ENCODE peak calls at places on chromosomes 11 and 22, in six cellular contexts. X is H1, T is GM12891, F is HepG2, M is GM12878, V is K562. P is an unnamed sample.

GRCh38 chr22:43230983-43231723 is 44.2 kb upstream of the TTLL12 start:
- DNase-seq in X (peak), T (peak), F (peak), M (no peak), V (peak), P (peak)

GRCh38 chr11:57713849-57714248 is 1.5 kb downstream of the TMX2 start:
- DNase-seq in X (no peak), T (no peak), F (no peak), M (no peak), V (no peak), P (no peak)

GRCh38 chr22:36409911-36410756 is 22.4 kb upstream of the MYH9 start:
- DNase-seq in X (peak), T (peak), F (peak), M (no peak), V (no peak), P (peak)

GRCh38 chr11:114253771-114254170 is 42.4 kb upstream of the NNMT start:
- DNase-seq in X (no peak), T (no peak), F (no peak), M (no peak), V (no peak), P (no peak)

GRCh38 chr11:61384271-61385242 is 7.8 kb upstream of the TMEM216 start:
- DNase-seq in X (peak), T (no peak), F (peak), M (no peak), V (peak), P (no peak)

GRCh38 chr11:118533769-118534729 is 3.1 kb downstream of the TMEM25 start:
- DNase-seq in X (no peak), T (no peak), F (peak), M (no peak), V (no peak), P (no peak)

GRCh38 chr11:36258730-36259360 is 30.4 kb downstream of the COMMD9 start:
- DNase-seq in X (peak), T (peak), F (peak), M (no peak), V (peak), P (no peak)

GRCh38 chr11:122271747-122272146 is 155.7 kb upstream of the BLID start:
- DNase-seq in X (no peak), T (no peak), F (no peak), M (no peak), V (no peak), P (no peak)

GRCh38 chr22:22687638-22688500 is 43.5 kb downstream of the GGTLC2 start:
- DNase-seq in X (no peak), T (no peak), F (peak), M (no peak), V (peak), P (no peak)

GRCh38 chr22:21982338-21982965 is at the start of gene TOP3B:
- DNase-seq in X (peak), T (peak), F (peak), M (peak), V (peak), P (peak)

GRCh38 chr22:33726294-33726711 is 194.0 kb downstream of the LARGE1 start:
- DNase-seq in X (no peak), T (no peak), F (no peak), M (no peak), V (no peak), P (no peak)

GRCh38 chr11:45709264-45709663 is 43.8 kb upstream of the CHST1 start:
- DNase-seq in X (no peak), T (no peak), F (no peak), M (no peak), V (no peak), P (no peak)

GRCh38 chr11:44621784-44622183 is 56.3 kb downstream of the CD82 start:
- DNase-seq in X (no peak), T (no peak), F (no peak), M (no peak), V (no peak), P (peak)

GRCh38 chr11:10628506-10629236 is 60.2 kb upstream of the LYVE1 start:
- DNase-seq in X (peak), T (no peak), F (no peak), M (no peak), V (no peak), P (no peak)

GRCh38 chr11:42812408-42812807 is 499.4 kb upstream of the API5 start:
- DNase-seq in X (no peak), T (no peak), F (no peak), M (no peak), V (no peak), P (no peak)

GRCh38 chr11:78149646-78150045 is 10.2 kb upstream of the ALG8 start:
- DNase-seq in X (no peak), T (no peak), F (no peak), M (no peak), V (no peak), P (no peak)

GRCh38 chr11:46743693-46744339 is 24.8 kb downstream of the F2 start:
- DNase-seq in X (no peak), T (no peak), F (no peak), M (no peak), V (no peak), P (no peak)

GRCh38 chr22:47550524-47551437 is 788.3 kb downstream of the TBC1D22A start:
- DNase-seq in X (no peak), T (no peak), F (no peak), M (no peak), V (no peak), P (no peak)

GRCh38 chr11:119709638-119710346 is 19.2 kb downstream of the NECTIN1 start:
- DNase-seq in X (no peak), T (no peak), F (no peak), M (no peak), V (no peak), P (no peak)

GRCh38 chr11:76772100-76772782 is 10.9 kb upstream of the TSKU start:
- DNase-seq in X (no peak), T (no peak), F (peak), M (no peak), V (no peak), P (no peak)

GRCh38 chr11:1165256-1166041 is 7.7 kb downstream of the MUC5AC start:
- DNase-seq in X (no peak), T (no peak), F (no peak), M (no peak), V (no peak), P (no peak)

GRCh38 chr22:40289991-40290459 is 56.3 kb upstream of the ADSL start:
- DNase-seq in X (no peak), T (no peak), F (no peak), M (peak), V (no peak), P (peak)

GRCh38 chr22:40429481-40429880 is 59.1 kb downstream of the SGSM3 start:
- DNase-seq in X (no peak), T (no peak), F (no peak), M (no peak), V (no peak), P (no peak)

GRCh38 chr22:26561756-26562417 is 28.0 kb downstream of the TPST2 start:
- DNase-seq in X (no peak), T (no peak), F (no peak), M (no peak), V (no peak), P (no peak)

GRCh38 chr11:73141031-73141308 is 1.1 kb downstream of the FCHSD2 start:
- DNase-seq in X (no peak), T (no peak), F (no peak), M (no peak), V (peak), P (no peak)

GRCh38 chr22:45896153-45896951 is 80.6 kb downstream of the WNT7B start:
- DNase-seq in X (peak), T (no peak), F (no peak), M (no peak), V (no peak), P (no peak)

GRCh38 chr11:59189986-59190385 is 18.1 kb downstream of the DTX4 start:
- DNase-seq in X (no peak), T (no peak), F (no peak), M (no peak), V (no peak), P (no peak)

GRCh38 chr22:45529966-45530575 is 27.4 kb downstream of the FBLN1 start:
- DNase-seq in X (no peak), T (no peak), F (no peak), M (no peak), V (no peak), P (no peak)

GRCh38 chr11:1899686-1900085 is 8.0 kb upstream of the PRR33 start:
- DNase-seq in X (no peak), T (no peak), F (no peak), M (no peak), V (no peak), P (no peak)

GRCh38 chr11:66976048-66976467 is 954 bp downstream of the C11orf86 start:
- DNase-seq in X (peak), T (peak), F (peak), M (no peak), V (peak), P (no peak)

GRCh38 chr11:65404638-65405339 is 17.8 kb upstream of the NEAT1 start:
- DNase-seq in X (no peak), T (no peak), F (no peak), M (no peak), V (no peak), P (no peak)

GRCh38 chr22:50600967-50601668 is 525 bp downstream of the MAPK8IP2 start:
- DNase-seq in X (peak), T (no peak), F (no peak), M (no peak), V (peak), P (no peak)

GRCh38 chr11:47179655-47179991 is 2.9 kb upstream of the ARFGAP2 start:
- DNase-seq in X (peak), T (peak), F (peak), M (peak), V (peak), P (peak)

GRCh38 chr11:64321026-64321425 is 3.1 kb downstream of the PRDX5 start:
- DNase-seq in X (no peak), T (no peak), F (no peak), M (no peak), V (no peak), P (no peak)

GRCh38 chr11:64318694-64319420 is 936 bp downstream of the PRDX5 start:
- DNase-seq in X (no peak), T (no peak), F (no peak), M (no peak), V (peak), P (no peak)

GRCh38 chr11:64320556-64320955 is 2.6 kb downstream of the PRDX5 start:
- DNase-seq in X (no peak), T (no peak), F (no peak), M (no peak), V (no peak), P (no peak)

GRCh38 chr11:64317961-64318693 is at the start of gene PRDX5:
- DNase-seq in X (peak), T (peak), F (peak), M (peak), V (peak), P (peak)

GRCh38 chr11:64319421-64319761 is 1.5 kb downstream of the PRDX5 start:
- DNase-seq in X (no peak), T (no peak), F (no peak), M (no peak), V (no peak), P (no peak)
- TF ChIP-seq POLR2AphosphoS5 in X (no peak), T (no peak), F (no peak), M (no peak), V (no peak), P (no peak)

GRCh38 chr11:111604392-111605009 is 2.3 kb downstream of the SIK2 start:
- DNase-seq in X (no peak), T (no peak), F (peak), M (peak), V (peak), P (no peak)
- TF ChIP-seq POLR2A in X (no peak), T (no peak), F (no peak), M (no peak), V (no peak), P (no peak)

GRCh38 chr11:132941761-132942160 is 590.5 kb downstream of the OPCML start:
- DNase-seq in X (no peak), T (no peak), F (no peak), M (no peak), V (no peak), P (no peak)
- TF ChIP-seq TAF1 in X (no peak), T (no peak), F (no peak), M (no peak), V (no peak), P (no peak)

DNA sequence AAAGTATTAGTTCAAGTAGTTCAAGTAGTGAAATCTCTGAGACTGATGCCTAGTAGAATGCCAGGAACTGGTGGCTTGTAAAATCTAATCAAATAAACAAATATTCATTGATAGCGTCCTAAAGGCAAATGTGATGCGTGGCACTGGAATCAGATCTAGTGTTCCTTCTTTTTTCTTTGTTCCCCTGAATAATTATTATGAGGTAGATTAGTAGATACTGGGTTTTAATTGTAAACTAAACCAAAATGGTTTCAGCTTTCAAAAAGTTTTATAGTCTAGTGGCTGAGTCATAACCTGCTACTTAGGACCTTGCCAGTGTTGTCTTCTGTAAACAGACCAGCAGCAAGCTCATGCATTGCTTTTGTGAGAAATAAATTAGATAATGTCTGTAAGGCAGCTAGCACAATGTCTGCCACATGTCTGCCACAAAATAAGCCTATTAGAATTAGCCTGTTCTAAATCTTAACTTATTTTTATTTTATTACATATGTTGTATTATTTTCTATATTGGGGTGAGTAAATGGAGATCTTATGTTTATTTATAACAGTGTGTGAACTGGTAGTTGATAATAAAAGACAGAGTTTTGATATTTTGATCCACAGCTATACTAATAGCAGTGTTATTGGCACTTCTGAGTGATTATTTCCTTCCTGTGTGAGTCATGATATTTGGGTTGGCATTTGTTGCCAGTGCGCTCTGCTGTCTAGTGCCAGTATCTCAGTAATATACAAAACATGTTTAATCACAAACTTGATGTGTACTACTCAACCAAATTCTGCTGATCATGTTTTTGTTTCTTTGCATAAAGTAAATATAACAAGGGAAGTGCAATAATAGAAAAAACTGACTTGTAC is 135.7 kb downstream of the TMEM135 start:
- DNase-seq in X (no peak), T (no peak), F (peak), M (no peak), V (no peak), P (no peak)
- TF ChIP-seq POLR2AphosphoS5 in X (no peak), T (no peak), F (no peak), M (no peak), V (no peak), P (no peak)

GRCh38 chr22:31630331-31631329 is 31.4 kb downstream of the PISD start:
- DNase-seq in X (peak), T (peak), F (peak), M (no peak), V (peak), P (peak)
- TF ChIP-seq POLR2A in X (no peak), T (no peak), F (peak), M (peak), V (peak), P (peak)

GRCh38 chr11:12602421-12602820 is 71.8 kb upstream of the TEAD1 start:
- DNase-seq in X (no peak), T (no peak), F (no peak), M (no peak), V (no peak), P (no peak)
- TF ChIP-seq TAF1 in X (no peak), T (no peak), F (no peak), M (no peak), V (no peak), P (no peak)

DNA sequence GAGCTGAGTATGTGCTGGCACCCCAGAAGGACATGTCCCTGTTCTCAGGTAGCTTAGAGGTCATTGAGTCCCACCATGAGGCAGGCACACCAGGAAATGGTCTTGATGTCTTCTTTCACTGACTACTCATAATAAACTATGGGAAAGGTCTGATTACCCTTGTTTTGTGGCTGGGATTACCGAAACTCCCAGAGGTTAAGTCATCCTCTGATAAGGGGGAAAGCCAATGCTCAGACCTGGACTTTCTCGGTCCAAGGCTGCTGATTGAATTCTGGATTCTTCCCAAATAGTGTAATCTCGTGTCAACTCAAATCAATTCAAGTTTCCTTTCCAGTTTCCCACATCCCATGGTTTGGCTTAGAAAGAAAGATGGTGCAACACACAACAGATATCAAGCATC is 3.7 kb upstream of the CD44 start:
- DNase-seq in X (no peak), T (no peak), F (no peak), M (no peak), V (no peak), P (no peak)
- TF ChIP-seq POLR2AphosphoS5 in X (no peak), T (no peak), F (no peak), M (no peak), V (no peak), P (no peak)

DNA sequence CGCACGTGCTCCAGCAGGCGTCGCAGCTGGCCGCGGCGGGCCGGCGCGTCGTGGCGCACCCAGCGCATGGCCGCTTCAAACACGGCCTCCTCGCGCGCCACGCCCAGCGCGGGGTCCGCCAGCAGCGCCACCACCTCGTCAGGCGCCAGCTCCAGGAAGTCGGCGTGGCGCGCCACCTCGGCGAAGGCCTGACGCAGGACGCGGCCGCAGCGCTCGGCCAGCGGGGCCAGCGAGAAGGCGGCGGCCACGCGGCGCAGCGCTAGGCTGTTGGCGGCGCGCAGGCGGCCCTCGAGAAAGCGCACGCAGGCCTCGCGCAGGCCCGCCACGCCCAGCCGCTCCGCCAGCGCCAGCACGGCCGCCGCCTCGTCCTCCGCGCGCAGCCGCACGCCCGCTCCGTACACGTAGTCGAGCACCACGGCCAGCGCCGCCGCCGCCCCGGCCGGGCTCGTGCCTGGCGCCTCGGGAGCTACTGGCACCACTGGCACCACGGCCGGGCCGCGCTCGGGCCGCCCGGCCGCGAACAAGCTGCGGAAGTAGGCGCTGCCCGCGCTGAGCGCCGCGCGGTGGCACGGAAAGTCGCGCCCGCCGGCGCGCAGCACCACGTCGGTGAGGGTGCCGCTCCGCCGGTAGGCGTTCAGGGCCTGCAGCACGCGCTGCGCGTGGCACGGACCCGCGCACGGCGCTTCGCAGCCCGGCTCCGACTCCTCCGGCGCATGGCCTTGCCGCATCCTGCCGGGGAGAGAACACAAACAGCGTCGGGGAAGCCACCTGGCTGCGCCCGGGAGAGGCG is 2.9 kb downstream of the KLHL35 start:
- DNase-seq in X (peak), T (peak), F (no peak), M (no peak), V (no peak), P (peak)
- TF ChIP-seq POLR2A in X (no peak), T (no peak), F (no peak), M (no peak), V (no peak), P (peak)